ENCODE peak calls at places on chromosomes 12 and 14, in nine cellular contexts. One of them, this sample, is unnamed.

GRCh38 chr12:5713599-5714001 is 231.5 kb downstream of the ANO2 start:
- DNase-seq in breast epithelium: no peak
- DNase-seq in progenitor cell of endocrine pancreas: no peak
- DNase-seq in left ventricle myocardium inferior: peak; percentile 18
- DNase-seq in ovary: no peak
- DNase-seq in H9: peak; percentile 6
- DNase-seq in GM23338: no peak
- DNase-seq in chondrocyte: no peak
- DNase-seq in body of pancreas: no peak
- DNase-seq in this sample: no peak

GRCh38 chr14:93090826-93091583 is 24.7 kb downstream of the ITPK1 start:
- DNase-seq in breast epithelium: no peak
- DNase-seq in progenitor cell of endocrine pancreas: no peak
- DNase-seq in left ventricle myocardium inferior: peak; percentile 53
- DNase-seq in ovary: peak; percentile 38
- DNase-seq in H9: no peak
- DNase-seq in GM23338: no peak
- DNase-seq in chondrocyte: no peak
- DNase-seq in body of pancreas: no peak
- DNase-seq in this sample: no peak

GRCh38 chr12:109020750-109021380 is at the start of gene SVOP:
- DNase-seq in breast epithelium: peak; percentile 68
- DNase-seq in progenitor cell of endocrine pancreas: peak; percentile 90
- DNase-seq in left ventricle myocardium inferior: peak; percentile 82
- DNase-seq in ovary: peak; percentile 25
- DNase-seq in H9: peak; percentile 96
- DNase-seq in GM23338: peak; percentile 95
- DNase-seq in chondrocyte: peak; percentile 94
- DNase-seq in body of pancreas: peak; percentile 78
- DNase-seq in this sample: peak; percentile 90

GRCh38 chr12:25690996-25691864 is 138.1 kb upstream of the LMNTD1 start:
- DNase-seq in breast epithelium: no peak
- DNase-seq in progenitor cell of endocrine pancreas: no peak
- DNase-seq in left ventricle myocardium inferior: no peak
- DNase-seq in ovary: no peak
- DNase-seq in H9: no peak
- DNase-seq in GM23338: peak; percentile 2
- DNase-seq in chondrocyte: no peak
- DNase-seq in body of pancreas: no peak
- DNase-seq in this sample: no peak

GRCh38 chr12:108826115-108826806 is 31.1 kb downstream of the SSH1 start:
- DNase-seq in breast epithelium: no peak
- DNase-seq in progenitor cell of endocrine pancreas: no peak
- DNase-seq in left ventricle myocardium inferior: peak; percentile 57
- DNase-seq in ovary: peak; percentile 53
- DNase-seq in H9: no peak
- DNase-seq in GM23338: no peak
- DNase-seq in chondrocyte: no peak
- DNase-seq in body of pancreas: peak; percentile 64
- DNase-seq in this sample: no peak

GRCh38 chr14:89540830-89541470 is 123.9 kb upstream of the FOXN3 start:
- DNase-seq in breast epithelium: no peak
- DNase-seq in progenitor cell of endocrine pancreas: no peak
- DNase-seq in left ventricle myocardium inferior: no peak
- DNase-seq in ovary: no peak
- DNase-seq in H9: no peak
- DNase-seq in GM23338: no peak
- DNase-seq in chondrocyte: no peak
- DNase-seq in body of pancreas: no peak
- DNase-seq in this sample: no peak

GRCh38 chr12:113796086-113796827 is 169.9 kb downstream of the RBM19 start:
- DNase-seq in breast epithelium: no peak
- DNase-seq in progenitor cell of endocrine pancreas: no peak
- DNase-seq in left ventricle myocardium inferior: no peak
- DNase-seq in ovary: no peak
- DNase-seq in H9: no peak
- DNase-seq in GM23338: no peak
- DNase-seq in chondrocyte: no peak
- DNase-seq in body of pancreas: no peak
- DNase-seq in this sample: no peak

GRCh38 chr14:100982356-100982755 is 78.8 kb upstream of the RTL1 start:
- DNase-seq in breast epithelium: no peak
- DNase-seq in progenitor cell of endocrine pancreas: no peak
- DNase-seq in left ventricle myocardium inferior: no peak
- DNase-seq in ovary: no peak
- DNase-seq in H9: no peak
- DNase-seq in GM23338: no peak
- DNase-seq in chondrocyte: no peak
- DNase-seq in body of pancreas: no peak
- DNase-seq in this sample: no peak

GRCh38 chr12:92571169-92571568 is 131.6 kb upstream of the PLEKHG7 start:
- DNase-seq in breast epithelium: no peak
- DNase-seq in progenitor cell of endocrine pancreas: no peak
- DNase-seq in left ventricle myocardium inferior: no peak
- DNase-seq in ovary: no peak
- DNase-seq in H9: no peak
- DNase-seq in GM23338: no peak
- DNase-seq in chondrocyte: no peak
- DNase-seq in body of pancreas: no peak
- DNase-seq in this sample: no peak

GRCh38 chr12:92574911-92575570 is 127.7 kb upstream of the PLEKHG7 start:
- DNase-seq in breast epithelium: no peak
- DNase-seq in progenitor cell of endocrine pancreas: no peak
- DNase-seq in left ventricle myocardium inferior: no peak
- DNase-seq in ovary: no peak
- DNase-seq in H9: no peak
- DNase-seq in GM23338: no peak
- DNase-seq in chondrocyte: no peak
- DNase-seq in body of pancreas: peak; percentile 13
- DNase-seq in this sample: no peak

GRCh38 chr12:92573104-92573503 is 129.7 kb upstream of the PLEKHG7 start:
- DNase-seq in breast epithelium: no peak
- DNase-seq in progenitor cell of endocrine pancreas: no peak
- DNase-seq in left ventricle myocardium inferior: no peak
- DNase-seq in ovary: no peak
- DNase-seq in H9: no peak
- DNase-seq in GM23338: no peak
- DNase-seq in chondrocyte: no peak
- DNase-seq in body of pancreas: peak; percentile 27
- DNase-seq in this sample: no peak

GRCh38 chr12:92571844-92572543 is 130.8 kb upstream of the PLEKHG7 start:
- DNase-seq in breast epithelium: no peak
- DNase-seq in progenitor cell of endocrine pancreas: no peak
- DNase-seq in left ventricle myocardium inferior: no peak
- DNase-seq in ovary: no peak
- DNase-seq in H9: no peak
- DNase-seq in GM23338: no peak
- DNase-seq in chondrocyte: no peak
- DNase-seq in body of pancreas: peak; percentile 14
- DNase-seq in this sample: no peak

GRCh38 chr12:92574046-92574783 is 128.6 kb upstream of the PLEKHG7 start:
- DNase-seq in breast epithelium: no peak
- DNase-seq in progenitor cell of endocrine pancreas: no peak
- DNase-seq in left ventricle myocardium inferior: no peak
- DNase-seq in ovary: no peak
- DNase-seq in H9: peak; percentile 71
- DNase-seq in GM23338: peak; percentile 70
- DNase-seq in chondrocyte: no peak
- DNase-seq in body of pancreas: peak; percentile 25
- DNase-seq in this sample: no peak
- TF ChIP-seq CTCF in breast epithelium: no peak
- TF ChIP-seq CTCF in progenitor cell of endocrine pancreas: peak; percentile 30
- TF ChIP-seq CTCF in left ventricle myocardium inferior: no peak
- TF ChIP-seq CTCF in ovary: no peak
- TF ChIP-seq CTCF in H9: peak; percentile 65
- TF ChIP-seq CTCF in GM23338: peak; percentile 59
- TF ChIP-seq CTCF in chondrocyte: peak; percentile 70
- TF ChIP-seq CTCF in body of pancreas: no peak
- TF ChIP-seq CTCF in this sample: no peak

GRCh38 chr14:75283884-75284563 is 5.4 kb downstream of the FOS start:
- DNase-seq in breast epithelium: no peak
- DNase-seq in progenitor cell of endocrine pancreas: no peak
- DNase-seq in left ventricle myocardium inferior: no peak
- DNase-seq in ovary: peak; percentile 73
- DNase-seq in H9: no peak
- DNase-seq in GM23338: no peak
- DNase-seq in chondrocyte: no peak
- DNase-seq in body of pancreas: peak; percentile 79
- DNase-seq in this sample: no peak

GRCh38 chr14:75285331-75285730 is 6.7 kb downstream of the FOS start:
- DNase-seq in breast epithelium: no peak
- DNase-seq in progenitor cell of endocrine pancreas: no peak
- DNase-seq in left ventricle myocardium inferior: no peak
- DNase-seq in ovary: no peak
- DNase-seq in H9: no peak
- DNase-seq in GM23338: no peak
- DNase-seq in chondrocyte: no peak
- DNase-seq in body of pancreas: no peak
- DNase-seq in this sample: no peak

GRCh38 chr14:75282166-75282547 is 3.5 kb downstream of the FOS start:
- DNase-seq in breast epithelium: no peak
- DNase-seq in progenitor cell of endocrine pancreas: no peak
- DNase-seq in left ventricle myocardium inferior: no peak
- DNase-seq in ovary: peak; percentile 71
- DNase-seq in H9: no peak
- DNase-seq in GM23338: no peak
- DNase-seq in chondrocyte: no peak
- DNase-seq in body of pancreas: no peak
- DNase-seq in this sample: no peak

GRCh38 chr14:75281691-75282000 is 3.0 kb downstream of the FOS start:
- DNase-seq in breast epithelium: no peak
- DNase-seq in progenitor cell of endocrine pancreas: no peak
- DNase-seq in left ventricle myocardium inferior: no peak
- DNase-seq in ovary: no peak
- DNase-seq in H9: no peak
- DNase-seq in GM23338: no peak
- DNase-seq in chondrocyte: no peak
- DNase-seq in body of pancreas: no peak
- DNase-seq in this sample: no peak

DNA sequence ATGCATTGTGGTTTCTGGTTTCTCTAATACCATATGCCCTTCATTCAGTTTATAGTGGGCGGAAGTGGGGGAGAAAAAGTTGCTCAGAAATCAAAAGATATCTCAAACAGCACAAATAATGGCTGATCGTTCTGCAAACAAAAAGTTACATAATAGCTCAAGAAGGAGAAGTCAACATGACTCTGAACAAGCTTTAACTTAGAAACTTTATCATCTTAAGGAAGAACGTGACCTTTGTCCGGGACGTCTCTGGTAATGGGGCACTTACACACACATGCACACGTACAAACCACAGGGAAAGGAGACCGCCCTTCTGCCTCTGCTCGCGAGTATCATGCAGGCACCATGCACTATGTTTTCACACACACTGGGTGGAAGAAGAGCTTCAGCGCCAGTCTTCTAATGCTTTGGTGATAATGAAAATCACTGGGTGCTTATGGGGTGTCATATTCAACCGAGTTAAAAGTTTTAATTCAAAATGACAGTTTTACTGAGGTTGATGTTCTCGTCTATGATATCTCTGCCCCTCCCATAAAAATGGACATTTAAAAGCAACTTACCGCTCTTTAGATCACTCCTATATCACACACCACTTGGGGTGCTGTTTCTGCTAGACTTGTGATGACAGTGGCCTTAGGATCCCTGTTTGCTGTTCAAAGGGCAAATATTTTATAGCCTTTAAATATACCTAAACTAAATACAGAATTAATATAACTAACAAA is 4.7 kb downstream of the FOS start:
- DNase-seq in breast epithelium: no peak
- DNase-seq in progenitor cell of endocrine pancreas: no peak
- DNase-seq in left ventricle myocardium inferior: no peak
- DNase-seq in ovary: peak; percentile 76
- DNase-seq in H9: no peak
- DNase-seq in GM23338: peak; percentile 51
- DNase-seq in chondrocyte: no peak
- DNase-seq in body of pancreas: peak; percentile 73
- DNase-seq in this sample: no peak
- TF ChIP-seq CTCF in breast epithelium: no peak
- TF ChIP-seq CTCF in progenitor cell of endocrine pancreas: no peak
- TF ChIP-seq CTCF in left ventricle myocardium inferior: no peak
- TF ChIP-seq CTCF in ovary: no peak
- TF ChIP-seq CTCF in H9: no peak
- TF ChIP-seq CTCF in GM23338: peak; percentile 38
- TF ChIP-seq CTCF in chondrocyte: peak; percentile 40
- TF ChIP-seq CTCF in body of pancreas: no peak
- TF ChIP-seq CTCF in this sample: no peak

GRCh38 chr14:99273025-99273723 is 1.2 kb upstream of the BCL11B start:
- DNase-seq in breast epithelium: no peak
- DNase-seq in progenitor cell of endocrine pancreas: peak; percentile 28
- DNase-seq in left ventricle myocardium inferior: no peak
- DNase-seq in ovary: no peak
- DNase-seq in H9: peak; percentile 84
- DNase-seq in GM23338: peak; percentile 73
- DNase-seq in chondrocyte: no peak
- DNase-seq in body of pancreas: no peak
- DNase-seq in this sample: peak; percentile 73

GRCh38 chr14:99273724-99274345 is 1.8 kb upstream of the BCL11B start:
- DNase-seq in breast epithelium: no peak
- DNase-seq in progenitor cell of endocrine pancreas: no peak
- DNase-seq in left ventricle myocardium inferior: no peak
- DNase-seq in ovary: no peak
- DNase-seq in H9: no peak
- DNase-seq in GM23338: peak; percentile 42
- DNase-seq in chondrocyte: no peak
- DNase-seq in body of pancreas: no peak
- DNase-seq in this sample: peak; percentile 48

GRCh38 chr14:99275222-99275584 is 3.2 kb upstream of the BCL11B start:
- DNase-seq in breast epithelium: no peak
- DNase-seq in progenitor cell of endocrine pancreas: no peak
- DNase-seq in left ventricle myocardium inferior: no peak
- DNase-seq in ovary: no peak
- DNase-seq in H9: no peak
- DNase-seq in GM23338: no peak
- DNase-seq in chondrocyte: no peak
- DNase-seq in body of pancreas: no peak
- DNase-seq in this sample: no peak

GRCh38 chr14:99276482-99276881 is 4.5 kb upstream of the BCL11B start:
- DNase-seq in breast epithelium: no peak
- DNase-seq in progenitor cell of endocrine pancreas: no peak
- DNase-seq in left ventricle myocardium inferior: no peak
- DNase-seq in ovary: no peak
- DNase-seq in H9: no peak
- DNase-seq in GM23338: no peak
- DNase-seq in chondrocyte: no peak
- DNase-seq in body of pancreas: no peak
- DNase-seq in this sample: no peak

DNA sequence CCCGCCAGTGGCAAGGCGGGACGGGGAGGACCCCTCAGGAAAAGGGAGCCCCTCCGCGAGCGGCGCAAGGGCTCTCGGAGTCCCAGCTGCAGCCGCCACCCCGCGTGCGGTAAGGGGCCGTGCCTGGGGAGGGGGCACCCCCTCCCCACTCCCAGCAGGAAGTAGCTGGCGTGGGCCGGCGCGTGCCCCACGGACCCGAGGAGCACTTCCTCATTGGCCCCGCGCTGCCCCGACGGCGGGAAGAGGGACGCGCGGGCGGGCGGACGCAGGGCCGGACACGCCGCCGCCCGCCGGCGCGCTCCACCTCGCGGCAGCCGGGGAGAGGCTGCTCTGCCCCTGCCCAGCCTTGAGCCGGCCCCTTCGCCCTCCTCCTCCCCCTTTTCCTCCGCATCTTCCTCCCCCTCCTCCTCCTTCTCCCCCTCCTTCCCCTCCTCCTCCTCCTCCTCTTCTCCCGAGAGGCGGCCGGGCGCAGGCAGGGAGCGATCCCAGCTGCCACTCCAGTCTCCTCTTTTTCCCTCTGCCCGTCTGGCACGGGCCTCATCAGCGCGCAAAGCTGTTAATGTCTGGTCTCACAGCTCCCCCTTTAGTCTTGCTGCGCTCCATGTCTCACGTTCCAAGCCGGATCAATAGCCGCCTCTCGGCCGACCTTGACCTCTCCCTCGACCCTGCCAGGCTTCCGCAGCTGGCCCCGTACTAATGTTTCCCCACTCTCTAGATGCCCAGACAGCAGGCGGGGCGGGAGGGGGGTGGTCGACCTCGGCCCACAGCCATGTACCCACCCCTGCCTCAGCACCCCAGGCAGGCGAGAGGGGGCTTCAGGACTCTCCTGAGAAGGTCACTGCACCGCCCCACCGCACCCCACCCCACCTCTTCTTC is 2.6 kb upstream of the BCL11B start:
- DNase-seq in breast epithelium: peak; percentile 82
- DNase-seq in progenitor cell of endocrine pancreas: peak; percentile 80
- DNase-seq in left ventricle myocardium inferior: peak; percentile 23
- DNase-seq in ovary: peak; percentile 58
- DNase-seq in H9: peak; percentile 97
- DNase-seq in GM23338: peak; percentile 96
- DNase-seq in chondrocyte: no peak
- DNase-seq in body of pancreas: peak; percentile 73
- DNase-seq in this sample: peak; percentile 95
- TF ChIP-seq CTCF in breast epithelium: no peak
- TF ChIP-seq CTCF in progenitor cell of endocrine pancreas: peak; percentile 54
- TF ChIP-seq CTCF in left ventricle myocardium inferior: peak; percentile 26
- TF ChIP-seq CTCF in ovary: no peak
- TF ChIP-seq CTCF in H9: peak; percentile 66
- TF ChIP-seq CTCF in GM23338: peak; percentile 44
- TF ChIP-seq CTCF in chondrocyte: peak; percentile 75
- TF ChIP-seq CTCF in body of pancreas: no peak
- TF ChIP-seq CTCF in this sample: no peak

GRCh38 chr12:10901427-10901826 is 7.9 kb downstream of the TAS2R13 start:
- DNase-seq in breast epithelium: no peak
- DNase-seq in progenitor cell of endocrine pancreas: no peak
- DNase-seq in left ventricle myocardium inferior: no peak
- DNase-seq in ovary: no peak
- DNase-seq in H9: no peak
- DNase-seq in GM23338: no peak
- DNase-seq in chondrocyte: no peak
- DNase-seq in body of pancreas: no peak
- DNase-seq in this sample: no peak
- TF ChIP-seq CTCF in breast epithelium: no peak
- TF ChIP-seq CTCF in progenitor cell of endocrine pancreas: peak; percentile 23
- TF ChIP-seq CTCF in left ventricle myocardium inferior: no peak
- TF ChIP-seq CTCF in ovary: no peak
- TF ChIP-seq CTCF in H9: peak; percentile 26
- TF ChIP-seq CTCF in GM23338: peak; percentile 25
- TF ChIP-seq CTCF in chondrocyte: no peak
- TF ChIP-seq CTCF in body of pancreas: no peak
- TF ChIP-seq CTCF in this sample: no peak